ENCODE peak calls at places on chromosomes 13 and 19, in four cellular contexts. Q is OCI-LY7, C is breast epithelium, U is lower leg skin. O is an unnamed sample.

GRCh38 chr19:47190167-47190727 is 40.8 kb downstream of the BBC3 start:
- DNase-seq in U (no peak), C (peak), Q (no peak), O (no peak)

GRCh38 chr13:50740052-50740741 is 103.3 kb downstream of the DLEU7 start:
- DNase-seq in C (no peak), Q (no peak), U (no peak), O (no peak)

GRCh38 chr13:27024781-27025492 is 146.7 kb downstream of the USP12 start:
- DNase-seq in C (no peak), U (no peak), Q (no peak), O (no peak)

GRCh38 chr13:96966415-96967102 is 27.7 kb downstream of the OXGR1 start:
- DNase-seq in U (no peak), C (no peak), Q (no peak), O (no peak)

GRCh38 chr19:49997709-49998108 is 27.5 kb downstream of the VRK3 start:
- DNase-seq in U (no peak), C (no peak), Q (peak), O (peak)

GRCh38 chr19:2529473-2529918 is 53.6 kb downstream of the GADD45B start:
- DNase-seq in Q (no peak), U (peak), C (no peak), O (no peak)

GRCh38 chr13:40681341-40682051 is 15.1 kb upstream of the FOXO1 start:
- DNase-seq in C (no peak), Q (no peak), U (no peak), O (no peak)

GRCh38 chr19:43414554-43414953 is at the start of gene TEX101:
- DNase-seq in C (peak), Q (no peak), U (no peak), O (no peak)

GRCh38 chr13:27176772-27177171 is 5.2 kb upstream of the USP12 start:
- DNase-seq in Q (no peak), U (no peak), C (no peak), O (no peak)

GRCh38 chr13:45873491-45874360 is 22.2 kb upstream of the SIAH3 start:
- DNase-seq in U (no peak), C (no peak), Q (no peak), O (no peak)

GRCh38 chr13:73274147-73274546 is 215.3 kb downstream of the KLF5 start:
- DNase-seq in U (no peak), Q (no peak), C (no peak), O (no peak)

GRCh38 chr13:98187155-98187726 is 10.2 kb upstream of the RNF113B start:
- DNase-seq in C (no peak), Q (no peak), U (no peak), O (no peak)

GRCh38 chr19:4054471-4055208 is 12.1 kb downstream of the ZBTB7A start:
- DNase-seq in C (no peak), Q (no peak), U (no peak), O (no peak)

GRCh38 chr19:39083599-39083982 is 577 bp upstream of the ACP7 start:
- DNase-seq in C (no peak), U (no peak), Q (no peak), O (no peak)

GRCh38 chr13:50732712-50733111 is 110.8 kb downstream of the DLEU7 start:
- DNase-seq in C (no peak), Q (no peak), U (no peak), O (no peak)

GRCh38 chr19:46728693-46729339 is 11.9 kb upstream of the PRKD2 start:
- DNase-seq in Q (peak), U (no peak), C (no peak), O (no peak)

GRCh38 chr19:24033962-24034342 is 53.0 kb upstream of the ZNF254 start:
- DNase-seq in U (peak), C (peak), Q (peak), O (peak)

DNA sequence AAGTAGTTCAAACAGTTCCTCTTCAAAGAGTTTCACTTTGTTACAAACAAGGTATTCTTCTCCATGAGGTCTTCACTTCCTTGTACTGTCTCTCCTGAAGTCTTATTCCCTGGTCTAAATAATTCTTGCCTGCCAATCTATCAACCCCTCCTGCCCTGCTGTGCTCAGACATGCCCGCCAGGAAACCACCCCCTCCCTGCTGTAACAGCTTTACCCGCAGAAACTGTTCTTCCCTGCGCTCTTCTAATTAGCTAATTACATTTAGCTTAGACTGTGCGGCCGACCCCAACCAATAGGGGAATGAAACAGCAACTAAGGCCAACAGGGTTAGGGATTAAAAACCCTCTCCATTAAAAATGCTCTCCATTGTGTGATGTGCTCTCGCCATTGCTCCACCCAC is 46.7 kb downstream of the ZNF846 start:
- DNase-seq in Q (no peak), C (no peak), U (no peak), O (peak)
- H3K4me3 ChIP-seq in Q (no peak), C (no peak), U (no peak), O (peak)

GRCh38 chr19:16001481-16002312 is 52.9 kb downstream of the OR10H4 start:
- DNase-seq in C (no peak), U (no peak), Q (peak), O (peak)

GRCh38 chr19:16005925-16006324 is 57.1 kb downstream of the OR10H4 start:
- DNase-seq in Q (no peak), U (no peak), C (no peak), O (no peak)

GRCh38 chr19:16002985-16003384 is 54.2 kb downstream of the OR10H4 start:
- DNase-seq in C (no peak), U (no peak), Q (no peak), O (no peak)

GRCh38 chr19:16000024-16000687 is 51.3 kb downstream of the OR10H4 start:
- DNase-seq in C (no peak), U (no peak), Q (no peak), O (no peak)

DNA sequence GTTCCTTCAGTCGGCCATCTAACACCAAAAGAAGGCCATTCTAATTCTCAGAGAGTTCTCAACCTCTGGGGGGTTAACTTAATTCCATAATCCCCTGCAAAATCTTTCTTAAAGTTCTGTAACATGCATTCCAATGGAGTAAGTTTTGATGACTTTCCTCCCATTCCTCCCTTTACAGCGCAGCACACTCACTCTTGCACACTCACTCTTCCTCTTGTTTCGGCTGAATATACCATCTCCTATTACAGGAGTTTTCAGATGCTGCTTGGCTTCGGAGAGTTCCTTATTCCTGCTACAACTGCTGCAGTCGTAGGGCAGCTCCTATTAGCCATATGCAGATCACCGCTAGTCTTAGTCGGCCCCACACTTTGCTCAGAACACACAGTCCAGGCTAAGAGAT is 53.6 kb downstream of the OR10H4 start:
- DNase-seq in C (no peak), Q (no peak), U (no peak), O (no peak)
- H3K4me3 ChIP-seq in C (peak), Q (no peak), U (peak), O (no peak)

GRCh38 chr13:109704771-109705628 is 81.4 kb downstream of the IRS2 start:
- DNase-seq in Q (no peak), C (no peak), U (peak), O (no peak)
- H3K4me3 ChIP-seq in Q (no peak), C (no peak), U (no peak), O (no peak)

GRCh38 chr19:8358948-8359347 is 5.0 kb upstream of the ANGPTL4 start:
- DNase-seq in U (no peak), Q (no peak), C (no peak), O (no peak)

GRCh38 chr19:8363803-8364771 is at the start of gene ANGPTL4:
- DNase-seq in U (peak), C (peak), Q (no peak), O (no peak)

GRCh38 chr19:8360196-8360595 is 3.8 kb upstream of the ANGPTL4 start:
- DNase-seq in U (no peak), C (no peak), Q (no peak), O (no peak)

GRCh38 chr19:8366121-8366581 is 2.2 kb downstream of the ANGPTL4 start:
- DNase-seq in C (no peak), Q (no peak), U (no peak), O (no peak)

GRCh38 chr19:8361921-8362793 is 1.8 kb upstream of the ANGPTL4 start:
- DNase-seq in U (peak), Q (no peak), C (peak), O (no peak)
- H3K4me3 ChIP-seq in U (no peak), Q (no peak), C (no peak), O (no peak)

GRCh38 chr19:15320118-15320517 is 12.2 kb downstream of the BRD4 start:
- DNase-seq in C (no peak), U (no peak), Q (no peak), O (no peak)

GRCh38 chr19:15328312-15328711 is 4.0 kb downstream of the BRD4 start:
- DNase-seq in U (no peak), Q (no peak), C (no peak), O (no peak)

GRCh38 chr19:15321739-15322138 is 10.6 kb downstream of the BRD4 start:
- DNase-seq in C (no peak), Q (no peak), U (no peak), O (no peak)

GRCh38 chr19:15323496-15324235 is 8.7 kb downstream of the BRD4 start:
- DNase-seq in Q (no peak), C (no peak), U (peak), O (no peak)

DNA sequence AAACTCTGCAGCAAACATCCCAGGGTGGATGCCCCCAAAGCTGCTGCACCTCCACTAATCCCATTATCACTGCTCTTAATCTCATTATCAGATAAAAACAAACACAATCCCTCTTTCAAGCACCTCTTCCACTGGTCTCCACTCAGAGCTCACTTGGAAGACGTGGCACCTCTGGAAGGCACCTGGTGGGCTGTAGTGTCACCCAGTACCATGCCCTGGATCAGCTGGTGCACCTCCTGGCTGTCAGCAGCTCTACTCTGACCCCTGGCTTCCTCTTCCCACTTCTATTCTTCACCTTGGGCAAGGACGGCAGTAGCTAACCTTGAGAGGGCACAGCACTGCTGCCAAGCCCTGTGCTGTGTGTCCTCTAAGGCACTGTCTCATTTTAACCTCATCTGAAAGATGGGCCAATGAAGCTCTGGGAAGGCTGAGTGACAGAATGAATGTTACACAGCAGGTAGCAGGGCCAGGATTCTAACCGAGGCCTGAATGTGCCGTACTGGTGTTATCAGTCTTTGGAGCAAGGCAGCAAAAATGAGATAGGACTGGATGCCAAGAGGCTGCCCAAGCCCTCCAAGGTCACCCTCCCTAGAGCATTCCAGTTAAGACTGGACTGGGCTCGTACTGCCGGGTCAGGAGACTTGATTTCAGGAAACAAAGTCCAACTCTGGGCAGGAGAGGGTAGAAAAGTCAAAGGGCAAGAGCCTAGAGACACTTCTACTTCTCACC is 7.4 kb downstream of the BRD4 start:
- DNase-seq in Q (no peak), C (no peak), U (no peak), O (no peak)
- H3K4me3 ChIP-seq in Q (no peak), C (no peak), U (no peak), O (no peak)

O was measured in Jurkat, Clone E6-1.